ENCODE peak calls at places on chromosomes 12 and 14, in four cellular contexts. One of them, this sample, is unnamed.

GRCh38 chr12:26338574-26339572 is 143.5 kb downstream of the SSPN start:
- DNase-seq in astrocyte: peak; percentile 78
- DNase-seq in AG09309: no peak
- DNase-seq in thyroid gland: no peak
- DNase-seq in this sample: no peak

GRCh38 chr14:36935976-36936678 is 236.3 kb downstream of the SLC25A21 start:
- DNase-seq in astrocyte: peak; percentile 42
- DNase-seq in thyroid gland: no peak
- DNase-seq in AG09309: no peak
- DNase-seq in this sample: no peak

GRCh38 chr14:97458302-97459137 is 661.3 kb downstream of the VRK1 start:
- DNase-seq in AG09309: no peak
- DNase-seq in astrocyte: no peak
- DNase-seq in thyroid gland: peak; percentile 31
- DNase-seq in this sample: no peak

GRCh38 chr12:93595336-93595735 is 22.9 kb downstream of the SOCS2 start:
- DNase-seq in astrocyte: no peak
- DNase-seq in AG09309: no peak
- DNase-seq in thyroid gland: no peak
- DNase-seq in this sample: no peak

GRCh38 chr14:29321646-29322045 is 555.1 kb downstream of the FOXG1 start:
- DNase-seq in astrocyte: peak; percentile 87
- DNase-seq in AG09309: peak; percentile 10
- DNase-seq in thyroid gland: no peak
- DNase-seq in this sample: no peak

GRCh38 chr14:100537701-100538565 is 49.3 kb downstream of the BEGAIN start:
- DNase-seq in astrocyte: no peak
- DNase-seq in AG09309: no peak
- DNase-seq in thyroid gland: peak; percentile 2
- DNase-seq in this sample: no peak

GRCh38 chr12:62865860-62866407 is 69.0 kb downstream of the PPM1H start:
- DNase-seq in AG09309: no peak
- DNase-seq in astrocyte: peak; percentile 72
- DNase-seq in thyroid gland: no peak
- DNase-seq in this sample: no peak

GRCh38 chr14:72606879-72607278 is 287.0 kb downstream of the DPF3 start:
- DNase-seq in AG09309: no peak
- DNase-seq in thyroid gland: no peak
- DNase-seq in astrocyte: no peak
- DNase-seq in this sample: no peak

GRCh38 chr12:121534495-121535148 is 46.2 kb downstream of the KDM2B start:
- DNase-seq in AG09309: no peak
- DNase-seq in thyroid gland: peak; percentile 44
- DNase-seq in astrocyte: no peak
- DNase-seq in this sample: no peak

This sample was measured in prostate gland.